ENCODE peak calls at places on chromosome 12, in ten cellular contexts. B is uterus; K is colonic mucosa; P is fibroblast of the aortic adventitia; R is hepatocyte; E is CD8-positive, alpha-beta T cell; J is mucosa of descending colon; L is cardiac muscle cell; W is CD4-positive, alpha-beta T cell; F is A549. A is an unnamed sample.

GRCh38 chr12:123278150-123278627 is 6.5 kb upstream of the CDK2AP1 start:
- DNase-seq in R (no peak), L (no peak), E (no peak), B (no peak), P (no peak), F (no peak), J (no peak), K (no peak), W (no peak), A (no peak)

GRCh38 chr12:32821293-32822089 is 65.8 kb upstream of the YARS2 start:
- DNase-seq in E (no peak), J (no peak), B (no peak), R (peak), L (peak), F (no peak), K (no peak), W (no peak), P (no peak), A (no peak)

GRCh38 chr12:40573024-40573423 is 119.2 kb upstream of the CNTN1 start:
- DNase-seq in K (no peak), F (no peak), E (no peak), J (no peak), P (no peak), B (no peak), W (no peak), L (no peak), R (no peak), A (no peak)

GRCh38 chr12:64627781-64628180 is 17.5 kb downstream of the RASSF3 start:
- DNase-seq in E (no peak), P (peak), B (no peak), R (no peak), W (no peak), L (peak), K (no peak), J (no peak), F (no peak), A (no peak)

GRCh38 chr12:56115329-56115728 is 1.1 kb upstream of the RPL41 start:
- DNase-seq in L (peak), P (peak), F (no peak), R (no peak), E (no peak), W (no peak), J (no peak), K (no peak), B (no peak), A (no peak)

GRCh38 chr12:9334026-9334692 is 126.0 kb upstream of the PZP start:
- DNase-seq in K (no peak), L (no peak), E (no peak), F (no peak), J (no peak), B (no peak), P (no peak), R (peak), W (no peak), A (no peak)

GRCh38 chr12:87038098-87038497 is 781.9 kb upstream of the MGAT4C start:
- DNase-seq in P (no peak), F (no peak), K (no peak), J (no peak), W (no peak), L (no peak), R (no peak), E (no peak), B (no peak), A (no peak)

GRCh38 chr12:62631531-62632520 is 165.2 kb downstream of the MON2 start:
- DNase-seq in E (peak), J (peak), F (peak), K (peak), L (peak), P (peak), R (peak), B (peak), W (no peak), A (peak)

GRCh38 chr12:81542065-81542464 is 217.1 kb downstream of the PPFIA2 start:
- DNase-seq in F (no peak), E (no peak), K (no peak), R (no peak), J (no peak), P (no peak), W (no peak), L (no peak), B (no peak), A (no peak)

GRCh38 chr12:46179693-46180452 is 89.0 kb downstream of the SLC38A1 start:
- DNase-seq in L (no peak), P (no peak), B (no peak), K (peak), W (no peak), J (peak), F (no peak), E (no peak), R (no peak), A (no peak)

GRCh38 chr12:112963227-112963861 is 15.0 kb upstream of the OAS2 start:
- DNase-seq in K (no peak), R (no peak), B (no peak), J (no peak), E (no peak), P (no peak), L (no peak), W (no peak), F (no peak), A (no peak)

GRCh38 chr12:11085419-11085818 is 6.7 kb downstream of the TAS2R43 start:
- DNase-seq in R (no peak), J (no peak), F (no peak), K (no peak), P (peak), L (no peak), B (no peak), E (no peak), W (no peak), A (no peak)

GRCh38 chr12:98909749-98910148 is 264.7 kb downstream of the APAF1 start:
- DNase-seq in K (no peak), P (no peak), B (no peak), F (no peak), E (no peak), J (no peak), W (no peak), L (no peak), R (no peak), A (no peak)

GRCh38 chr12:94638521-94638920 is 11.8 kb downstream of the TMCC3 start:
- DNase-seq in E (no peak), W (no peak), R (no peak), F (no peak), P (no peak), J (no peak), L (no peak), K (no peak), B (no peak), A (no peak)

GRCh38 chr12:112714166-112714565 is 77.4 kb upstream of the RPH3A start:
- DNase-seq in L (no peak), P (no peak), W (no peak), F (no peak), R (no peak), K (no peak), B (no peak), J (no peak), E (no peak), A (no peak)

GRCh38 chr12:219891-220352 is 6.0 kb upstream of the SLC6A12 start:
- DNase-seq in L (peak), E (peak), B (no peak), J (peak), F (peak), K (peak), R (peak), W (no peak), P (peak), A (peak)

GRCh38 chr12:72444125-72444524 is 172.0 kb downstream of the TRHDE start:
- DNase-seq in F (no peak), K (no peak), P (no peak), B (no peak), R (no peak), L (no peak), J (no peak), E (no peak), W (no peak), A (no peak)

GRCh38 chr12:131114331-131114730 is 160.6 kb downstream of the ADGRD1 start:
- DNase-seq in L (no peak), R (no peak), F (no peak), K (no peak), E (no peak), B (no peak), P (no peak), W (no peak), J (no peak), A (no peak)

GRCh38 chr12:96070670-96071279 is 35.4 kb upstream of the LTA4H start:
- DNase-seq in R (no peak), F (no peak), L (peak), J (peak), E (no peak), W (no peak), P (peak), K (no peak), B (no peak), A (no peak)

GRCh38 chr12:66633676-66634075 is 45.2 kb downstream of the GRIP1 start:
- DNase-seq in L (peak), F (no peak), K (no peak), E (no peak), J (no peak), R (no peak), W (no peak), B (no peak), P (peak), A (no peak)

GRCh38 chr12:124233846-124234620 is 60.9 kb upstream of the RFLNA start:
- DNase-seq in K (no peak), P (peak), R (no peak), E (no peak), B (no peak), J (no peak), L (peak), F (no peak), W (no peak), A (no peak)

GRCh38 chr12:53201170-53201541 is 5.9 kb downstream of the ITGB7 start:
- DNase-seq in B (no peak), F (no peak), L (peak), K (no peak), J (no peak), W (no peak), P (no peak), R (no peak), E (no peak), A (no peak)

GRCh38 chr12:124872068-124872719 is 8.5 kb upstream of the SCARB1 start:
- DNase-seq in J (no peak), W (no peak), K (no peak), L (no peak), B (no peak), F (no peak), E (no peak), P (no peak), R (no peak), A (no peak)

GRCh38 chr12:65649126-65649525 is 175.2 kb upstream of the HMGA2 start:
- DNase-seq in W (no peak), B (peak), J (peak), L (peak), E (no peak), K (peak), R (no peak), F (peak), P (peak), A (no peak)

GRCh38 chr12:11576104-11576503 is 73.4 kb upstream of the ETV6 start:
- DNase-seq in B (no peak), L (peak), J (no peak), K (peak), P (peak), F (no peak), E (no peak), W (no peak), R (no peak), A (no peak)

GRCh38 chr12:30926243-30927209 is at the start of gene TSPAN11:
- DNase-seq in L (peak), J (peak), W (no peak), B (no peak), F (no peak), E (no peak), R (peak), K (no peak), P (peak), A (peak)

GRCh38 chr12:42564540-42564939 is 25.0 kb downstream of the PRICKLE1 start:
- DNase-seq in B (no peak), L (no peak), K (no peak), W (no peak), R (no peak), J (no peak), E (no peak), P (peak), F (no peak), A (no peak)
- TF ChIP-seq CTCF in B (no peak), L (no peak), K (no peak), W (no peak), R (no peak), J (no peak), E (no peak), P (no peak), F (no peak), A (no peak)

GRCh38 chr12:117476341-117476740 is 114.9 kb upstream of the NOS1 start:
- DNase-seq in W (no peak), K (no peak), B (no peak), R (no peak), F (no peak), L (no peak), P (no peak), E (no peak), J (no peak), A (no peak)

GRCh38 chr12:117469883-117470483 is 108.6 kb upstream of the NOS1 start:
- DNase-seq in J (no peak), R (no peak), P (no peak), W (no peak), K (no peak), F (no peak), E (no peak), B (no peak), L (no peak), A (no peak)

GRCh38 chr12:117470804-117471203 is 109.4 kb upstream of the NOS1 start:
- DNase-seq in L (no peak), P (no peak), W (no peak), K (no peak), E (no peak), J (no peak), F (no peak), B (no peak), R (no peak), A (no peak)

GRCh38 chr12:117473856-117474255 is 112.4 kb upstream of the NOS1 start:
- DNase-seq in P (no peak), F (no peak), J (no peak), L (no peak), W (no peak), B (no peak), R (no peak), E (no peak), K (no peak), A (no peak)

GRCh38 chr12:117472983-117473382 is 111.6 kb upstream of the NOS1 start:
- DNase-seq in L (no peak), P (no peak), K (peak), W (no peak), E (no peak), J (peak), R (peak), B (no peak), F (peak), A (no peak)
- TF ChIP-seq CTCF in L (no peak), P (no peak), K (no peak), W (no peak), E (no peak), J (no peak), R (peak), B (no peak), F (peak), A (peak)

DNA sequence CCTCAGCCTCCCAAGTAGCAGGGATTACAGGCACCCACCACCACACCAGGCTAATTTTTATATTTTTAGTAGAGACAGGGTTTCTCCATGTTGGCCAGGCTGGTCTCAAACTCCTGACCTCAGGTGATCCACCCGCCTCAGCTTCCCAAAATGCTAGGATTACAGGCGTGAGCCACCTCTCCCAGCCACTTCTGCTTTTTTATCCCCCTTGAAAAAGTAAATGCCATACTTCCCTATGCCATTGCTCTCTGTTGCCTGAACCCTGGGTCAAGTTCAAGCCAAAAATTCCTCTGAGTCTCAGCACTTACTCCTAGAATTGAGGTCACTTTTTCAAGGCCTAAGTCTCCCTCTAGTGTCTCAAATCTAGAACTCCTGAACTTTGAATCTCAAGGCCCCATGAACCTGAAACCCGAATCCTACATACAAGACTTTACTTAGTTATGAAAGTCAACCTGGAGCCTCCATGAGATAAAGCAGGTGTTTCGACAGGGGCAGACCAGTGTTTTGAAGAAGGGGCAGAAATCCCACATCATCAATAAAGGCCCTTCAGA is 1.4 kb upstream of the APOBEC1 start:
- DNase-seq in F (peak), K (no peak), R (no peak), P (no peak), L (no peak), J (no peak), B (no peak), E (no peak), W (no peak), A (no peak)
- TF ChIP-seq CTCF in F (no peak), K (no peak), R (peak), P (no peak), L (peak), J (no peak), B (no peak), E (no peak), W (no peak), A (peak)

GRCh38 chr12:84874825-84875139 is 37.8 kb downstream of the SLC6A15 start:
- DNase-seq in R (no peak), B (no peak), F (no peak), L (no peak), J (no peak), E (no peak), W (no peak), P (no peak), K (no peak), A (no peak)
- TF ChIP-seq CTCF in R (no peak), B (no peak), F (no peak), L (no peak), J (no peak), E (peak), W (peak), P (no peak), K (no peak), A (no peak)

GRCh38 chr12:83827860-83828259 is 1084.7 kb downstream of the SLC6A15 start:
- DNase-seq in K (no peak), E (no peak), R (peak), W (no peak), P (no peak), L (peak), B (no peak), F (no peak), J (no peak), A (no peak)
- TF ChIP-seq CTCF in K (no peak), E (no peak), R (peak), W (no peak), P (no peak), L (no peak), B (no peak), F (no peak), J (no peak), A (no peak)

DNA sequence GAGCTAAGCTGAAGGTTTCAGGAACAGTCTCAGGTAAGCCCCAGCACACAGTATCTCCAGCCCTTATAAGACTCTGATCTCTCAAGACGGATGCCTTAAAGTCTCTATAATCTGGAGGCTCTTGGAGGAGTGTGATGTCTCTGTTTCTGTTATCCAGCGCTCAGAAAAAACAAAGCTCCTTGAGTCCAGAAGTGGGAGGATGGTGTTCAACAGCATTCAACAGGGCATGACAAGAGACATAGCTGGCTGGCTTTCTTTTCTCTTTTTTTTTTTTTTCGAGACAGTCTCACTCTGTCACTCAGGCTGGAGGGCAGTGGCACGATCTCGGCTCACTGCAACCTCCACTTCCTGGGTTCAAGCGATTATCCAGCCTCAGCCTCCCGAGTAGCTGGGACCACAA is 31.6 kb upstream of the TESC start:
- DNase-seq in R (no peak), L (no peak), E (no peak), P (no peak), F (no peak), B (no peak), K (no peak), W (no peak), J (no peak), A (no peak)
- TF ChIP-seq CTCF in R (no peak), L (no peak), E (no peak), P (no peak), F (no peak), B (no peak), K (no peak), W (no peak), J (no peak), A (no peak)

A was measured in mesothelial cell of epicardium.